ENCODE peak calls at places on chromosomes 2 and 18, in five cellular contexts. L, P, F, Z and J are unnamed samples.
A peak's percentile ranks its signal among the peaks of the same experiment; 100 is the strongest.

GRCh38 chr2:180077295-180077906 is 70.3 kb upstream of the CWC22 start:
- DNase-seq in L (no peak), P (no peak), F (no peak), Z (no peak), J (no peak)

GRCh38 chr18:24055878-24056277 is 41.3 kb downstream of the TTC39C start:
- DNase-seq in L (no peak), P (no peak), F (no peak), Z (no peak), J (no peak)

GRCh38 chr2:55926974-55927373 is 3.4 kb upstream of the EFEMP1 start:
- DNase-seq in L (no peak), P (no peak), F (no peak), Z (no peak), J (no peak)

GRCh38 chr2:218149865-218150264 is 16.9 kb downstream of the CXCR1 start:
- DNase-seq in L (no peak), P (no peak), F (no peak), Z (no peak), J (no peak)

GRCh38 chr2:218397502-218398436 is 1.9 kb upstream of the CTDSP1 start:
- DNase-seq in L (peak; percentile 91), P (peak; percentile 87), F (peak; percentile 89), Z (peak; percentile 82), J (peak; percentile 81)

GRCh38 chr2:82852787-82853186 is 1606.3 kb downstream of the SUCLG1 start:
- DNase-seq in L (no peak), P (no peak), F (no peak), Z (no peak), J (no peak)

GRCh38 chr2:231780123-231780908 is 766 bp downstream of the PDE6D start:
- DNase-seq in L (no peak), P (no peak), F (no peak), Z (peak; percentile 20), J (no peak)

GRCh38 chr2:189233527-189233926 is 54.0 kb upstream of the COL5A2 start:
- DNase-seq in L (no peak), P (no peak), F (no peak), Z (no peak), J (no peak)

GRCh38 chr2:187415449-187415848 is 32.6 kb downstream of the CALCRL start:
- DNase-seq in L (no peak), P (no peak), F (no peak), Z (no peak), J (no peak)

GRCh38 chr18:79911871-79912270 is 39.6 kb downstream of the SLC66A2 start:
- DNase-seq in L (peak; percentile 75), P (no peak), F (no peak), Z (peak; percentile 3), J (peak; percentile 28)

GRCh38 chr2:110673201-110673600 is 4.7 kb downstream of the BUB1 start:
- DNase-seq in L (no peak), P (peak; percentile 53), F (no peak), Z (no peak), J (no peak)

GRCh38 chr2:118668431-118669424 is 178.7 kb downstream of the EN1 start:
- DNase-seq in L (no peak), P (peak; percentile 18), F (no peak), Z (no peak), J (no peak)

GRCh38 chr2:17800693-17801458 is 15.4 kb upstream of the MSGN1 start:
- DNase-seq in L (no peak), P (no peak), F (no peak), Z (peak; percentile 75), J (no peak)

GRCh38 chr2:224248944-224249371 is 152.9 kb downstream of the FAM124B start:
- DNase-seq in L (no peak), P (no peak), F (no peak), Z (no peak), J (no peak)
- TF ChIP-seq CTCF in L (no peak), P (no peak), F (no peak), Z (no peak), J (no peak)

DNA sequence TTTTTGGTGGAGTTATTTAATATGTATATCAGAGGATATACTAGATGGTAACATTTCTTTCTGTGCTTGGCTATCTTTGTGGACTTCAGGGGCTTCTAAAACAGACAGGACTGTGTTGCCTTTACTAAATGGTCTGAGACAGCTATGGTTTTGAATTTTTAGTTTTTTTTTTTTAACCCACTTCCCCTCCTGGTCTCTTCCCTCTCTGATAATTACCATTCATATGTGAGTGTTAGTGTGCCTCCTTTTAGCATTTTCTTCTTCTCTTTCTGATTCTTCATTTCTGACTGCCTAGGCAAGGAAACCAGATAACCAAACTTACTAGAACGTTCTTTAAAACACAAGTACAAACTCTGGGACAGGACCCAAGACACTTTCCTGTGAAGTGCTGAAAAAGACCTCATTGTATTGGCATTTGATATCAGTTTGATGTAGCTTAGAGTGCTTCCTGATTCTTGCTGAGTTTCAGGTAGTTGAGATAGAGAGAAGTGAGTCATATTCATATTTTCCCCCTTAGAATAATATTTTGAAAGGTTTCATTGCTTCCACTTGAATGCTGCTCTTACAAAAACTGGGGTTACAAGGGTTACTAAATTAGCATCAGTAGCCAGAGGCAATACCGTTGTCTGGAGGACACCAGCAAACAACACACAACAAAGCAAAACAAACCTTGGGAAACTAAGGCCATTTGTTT is 52.7 kb downstream of the SMAD4 start:
- DNase-seq in L (no peak), P (no peak), F (no peak), Z (no peak), J (no peak)
- H3K36me3 ChIP-seq in L (peaks cover 61% of the 10 kb centered on the region), P (peaks cover 25% of the 10 kb centered on the region), F (peaks cover 31% of the 10 kb centered on the region), Z (peaks cover 6% of the 10 kb centered on the region), J (peaks cover 19% of the 10 kb centered on the region)

GRCh38 chr18:37575646-37576045 is 10.0 kb upstream of the CELF4 start:
- DNase-seq in L (peak; percentile 69), P (no peak), F (no peak), Z (no peak), J (no peak)

GRCh38 chr18:37578182-37578678 is 12.6 kb upstream of the CELF4 start:
- DNase-seq in L (no peak), P (no peak), F (no peak), Z (no peak), J (no peak)

GRCh38 chr18:37574113-37574512 is 8.5 kb upstream of the CELF4 start:
- DNase-seq in L (peak; percentile 44), P (no peak), F (no peak), Z (no peak), J (no peak)

GRCh38 chr18:37578886-37579513 is 13.4 kb upstream of the CELF4 start:
- DNase-seq in L (no peak), P (peak; percentile 23), F (no peak), Z (no peak), J (no peak)

GRCh38 chr18:37577051-37577611 is 11.5 kb upstream of the CELF4 start:
- DNase-seq in L (no peak), P (no peak), F (no peak), Z (no peak), J (no peak)
- TF ChIP-seq CTCF in L (no peak), P (no peak), F (no peak), Z (no peak), J (no peak)

GRCh38 chr2:147204102-147204501 is 640.7 kb upstream of the ACVR2A start:
- DNase-seq in L (no peak), P (no peak), F (no peak), Z (no peak), J (no peak)
- H3K36me3 ChIP-seq in L (no peaks in the 10 kb centered on the region), P (no peaks in the 10 kb centered on the region), F (no peaks in the 10 kb centered on the region), Z (no peaks in the 10 kb centered on the region), J (no peaks in the 10 kb centered on the region)

GRCh38 chr2:25878361-25879132 is at the start of gene ASXL2:
- DNase-seq in L (peak; percentile 97), P (peak; percentile 98), F (peak; percentile 99), Z (peak; percentile 98), J (peak; percentile 96)
- TF ChIP-seq CTCF in L (no peak), P (no peak), F (peak; percentile 8), Z (no peak), J (no peak)

DNA sequence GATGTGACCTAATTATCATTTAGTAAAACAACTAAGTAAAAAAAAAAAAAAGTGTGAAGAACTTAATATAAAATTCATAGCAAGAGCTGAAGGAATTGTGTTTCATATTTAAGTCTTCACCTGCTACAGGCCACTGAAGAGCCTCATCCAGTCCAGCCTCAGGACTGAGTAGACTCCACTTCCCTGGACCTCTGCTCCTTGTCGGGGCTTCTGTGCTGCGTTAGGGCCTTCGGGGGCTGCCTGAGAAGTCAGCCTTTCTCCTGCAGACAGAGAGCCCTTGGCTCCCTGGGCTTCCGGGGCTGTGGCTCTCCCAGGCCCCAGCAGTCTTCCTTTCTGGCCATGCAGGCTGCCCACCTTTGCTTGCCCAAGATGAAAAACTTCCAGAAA is 95.5 kb downstream of the MTCL1 start:
- DNase-seq in L (no peak), P (no peak), F (no peak), Z (no peak), J (no peak)
- H3K36me3 ChIP-seq in L (no peaks in the 10 kb centered on the region), P (no peaks in the 10 kb centered on the region), F (no peaks in the 10 kb centered on the region), Z (no peaks in the 10 kb centered on the region), J (no peaks in the 10 kb centered on the region)